ENCODE peak calls at places on chromosomes 16 and 17, in five cellular contexts. R is upper lobe of right lung, Z is cardiac muscle cell, Q is endodermal cell, W is DND-41. B is an unnamed sample.

GRCh38 chr16:57918444-57918843 is 52.5 kb downstream of the CNGB1 start:
- DNase-seq in R (no peak), Q (no peak), W (no peak), Z (no peak), B (no peak)

GRCh38 chr16:2744711-2745110 is 7.7 kb upstream of the SRRM2 start:
- DNase-seq in Z (no peak), W (no peak), R (no peak), Q (no peak), B (no peak)

GRCh38 chr17:156094-156621 is 18.8 kb downstream of the SCGB1C2 start:
- DNase-seq in R (no peak), Q (no peak), Z (no peak), W (no peak), B (no peak)

GRCh38 chr16:16118337-16118736 is 105.0 kb downstream of the ABCC6 start:
- DNase-seq in W (no peak), R (no peak), Z (no peak), Q (no peak), B (no peak)

GRCh38 chr16:89045181-89045815 is 48.4 kb upstream of the ACSF3 start:
- DNase-seq in R (peak), Q (no peak), W (no peak), Z (no peak), B (no peak)

GRCh38 chr17:82881900-82882714 is 42.3 kb upstream of the ZNF750 start:
- DNase-seq in R (peak), Z (no peak), W (peak), Q (no peak), B (no peak)

GRCh38 chr17:74330446-74330845 is 4.4 kb downstream of the KIF19 start:
- DNase-seq in Z (no peak), R (no peak), W (no peak), Q (no peak), B (no peak)

GRCh38 chr17:74454197-74455024 is 12.0 kb upstream of the CD300A start:
- DNase-seq in Z (peak), Q (peak), W (no peak), R (peak), B (peak)

GRCh38 chr16:86975445-86975844 is 341.7 kb downstream of the C16orf95 start:
- DNase-seq in Z (peak), Q (peak), R (peak), W (no peak), B (no peak)

GRCh38 chr17:61425682-61426481 is 26.2 kb downstream of the TBX2 start:
- DNase-seq in R (no peak), W (no peak), Z (no peak), Q (peak), B (no peak)

GRCh38 chr17:332558-333322 is 19.9 kb downstream of the RPH3AL start:
- DNase-seq in R (peak), Z (peak), W (no peak), Q (peak), B (no peak)

GRCh38 chr16:49857423-49858181 is 1.7 kb upstream of the ZNF423 start:
- DNase-seq in Q (peak), Z (peak), W (peak), R (peak), B (peak)

GRCh38 chr16:49858200-49859129 is 2.6 kb upstream of the ZNF423 start:
- DNase-seq in Q (peak), R (peak), Z (peak), W (peak), B (no peak)

GRCh38 chr16:49855280-49855821 is 561 bp downstream of the ZNF423 start:
- DNase-seq in Q (peak), Z (peak), W (peak), R (peak), B (peak)

GRCh38 chr16:49855822-49856740 is at the start of gene ZNF423:
- DNase-seq in Q (peak), W (peak), Z (peak), R (no peak), B (no peak)

GRCh38 chr16:49856741-49857330 is 924 bp upstream of the ZNF423 start:
- DNase-seq in Z (peak), W (no peak), Q (peak), R (peak), B (no peak)
- TF ChIP-seq CTCF in Z (peak), W (no peak), Q (no peak), R (no peak), B (no peak)

DNA sequence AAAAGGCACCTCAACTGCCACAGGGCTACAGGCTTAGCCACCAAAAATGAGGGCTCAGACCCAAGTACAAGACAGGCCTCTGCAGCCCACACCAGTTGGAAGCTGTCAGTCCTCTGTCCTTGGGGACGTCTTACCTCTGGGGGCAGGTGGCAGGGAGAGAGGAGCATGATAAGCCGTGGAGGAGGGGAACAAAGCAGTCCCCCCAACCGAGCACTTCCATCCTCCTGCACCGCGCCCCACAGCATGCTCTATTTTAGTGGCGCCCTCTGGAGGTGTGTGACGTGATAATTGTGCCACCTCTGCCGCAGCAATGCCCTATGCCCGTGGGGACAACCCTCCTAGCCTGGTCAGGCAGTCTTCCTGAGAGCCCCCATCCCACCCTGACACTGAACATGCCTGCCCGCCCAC is 13.6 kb downstream of the G6PC3 start:
- DNase-seq in W (peak), Z (no peak), R (peak), Q (peak), B (no peak)
- TF ChIP-seq CTCF in W (peak), Z (peak), R (peak), Q (peak), B (no peak)

GRCh38 chr17:5706835-5707234 is 122.5 kb upstream of the NLRP1 start:
- DNase-seq in Q (peak), R (peak), W (peak), Z (peak), B (peak)

GRCh38 chr17:5703736-5704135 is 119.4 kb upstream of the NLRP1 start:
- DNase-seq in W (no peak), Z (no peak), R (no peak), Q (peak), B (no peak)

GRCh38 chr17:5707482-5707881 is 123.2 kb upstream of the NLRP1 start:
- DNase-seq in W (no peak), Z (no peak), Q (peak), R (no peak), B (no peak)

GRCh38 chr17:5705876-5706420 is 121.6 kb upstream of the NLRP1 start:
- DNase-seq in Q (peak), R (no peak), Z (no peak), W (no peak), B (no peak)

GRCh38 chr17:5705081-5705875 is 121.0 kb upstream of the NLRP1 start:
- DNase-seq in R (no peak), W (peak), Q (peak), Z (peak), B (no peak)
- TF ChIP-seq CTCF in R (peak), W (peak), Q (peak), Z (peak), B (no peak)

GRCh38 chr17:64240261-64240740 is 22.8 kb downstream of the TEX2 start:
- DNase-seq in Z (peak), W (no peak), R (no peak), Q (peak), B (no peak)

GRCh38 chr17:64232466-64233262 is 30.4 kb downstream of the TEX2 start:
- DNase-seq in R (no peak), W (no peak), Z (no peak), Q (no peak), B (no peak)

GRCh38 chr17:64240741-64241347 is 22.2 kb downstream of the TEX2 start:
- DNase-seq in Q (no peak), R (no peak), Z (peak), W (no peak), B (no peak)

GRCh38 chr17:64234961-64235360 is 28.1 kb downstream of the TEX2 start:
- DNase-seq in W (no peak), Q (no peak), R (no peak), Z (no peak), B (no peak)

GRCh38 chr17:64236827-64237403 is 26.1 kb downstream of the TEX2 start:
- DNase-seq in Q (no peak), Z (no peak), R (no peak), W (no peak), B (no peak)
- TF ChIP-seq CTCF in Q (peak), Z (peak), R (peak), W (peak), B (no peak)

DNA sequence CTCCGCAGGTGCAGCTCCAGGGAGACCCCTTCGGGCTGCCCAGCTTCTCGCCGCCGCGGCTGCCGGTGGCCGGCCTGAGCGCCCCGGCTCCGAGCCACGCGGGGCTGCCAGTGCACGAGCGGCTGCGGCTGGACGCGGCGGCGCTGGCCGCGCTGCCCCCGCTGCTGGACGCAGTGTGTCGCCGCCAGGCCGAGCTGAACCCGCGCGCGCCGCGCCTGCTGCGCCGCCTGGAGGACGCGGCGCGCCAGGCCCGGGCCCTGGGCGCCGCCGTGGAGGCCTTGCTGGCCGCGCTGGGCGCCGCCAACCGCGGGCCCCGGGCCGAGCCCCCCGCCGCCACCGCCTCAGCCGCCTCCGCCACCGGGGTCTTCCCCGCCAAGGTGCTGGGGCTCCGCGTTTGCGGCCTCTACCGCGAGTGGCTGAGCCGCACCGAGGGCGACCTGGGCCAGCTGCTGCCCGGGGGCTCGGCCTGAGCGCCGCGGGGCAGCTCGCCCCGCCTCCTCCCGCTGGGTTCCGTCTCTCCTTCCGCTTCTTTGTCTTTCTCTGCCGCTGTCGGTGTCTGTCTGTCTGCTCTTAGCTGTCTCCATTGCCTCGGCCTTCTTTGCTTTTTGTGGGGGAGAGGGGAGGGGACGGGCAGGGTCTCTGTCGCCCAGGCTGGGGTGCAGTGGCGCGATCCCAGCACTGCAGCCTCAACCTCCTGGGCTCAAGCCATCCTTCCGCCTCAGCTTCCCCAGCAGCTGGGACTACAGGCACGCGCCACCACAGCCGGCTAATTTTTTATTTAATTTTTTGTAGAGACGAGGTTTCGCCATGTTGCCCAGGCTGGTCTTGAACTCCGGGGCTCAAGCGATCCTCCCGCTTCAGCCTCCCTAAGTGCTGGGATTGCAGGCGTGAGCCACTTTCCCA is 5.9 kb downstream of the CTF1 start:
- DNase-seq in Q (peak), Z (peak), W (peak), R (peak), B (peak)
- TF ChIP-seq CTCF in Q (peak), Z (no peak), W (peak), R (no peak), B (no peak)

GRCh38 chr17:75940727-75941441 is at the start of gene FBF1:
- DNase-seq in W (peak), Q (peak), R (peak), Z (peak), B (peak)
- TF ChIP-seq CTCF in W (no peak), Q (peak), R (no peak), Z (no peak), B (no peak)

B was measured in natural killer cell.